ENCODE peak calls at places on chromosomes 6 and 20, in six cellular contexts. O, J, V, L, C and S are unnamed samples.

GRCh38 chr20:49631856-49632418 is 64.0 kb upstream of the PTGIS start:
- DNase-seq in L (no peak), C (no peak), O (no peak), V (no peak), J (no peak), S (no peak)

GRCh38 chr6:114240800-114241199 is 102.0 kb downstream of the HS3ST5 start:
- DNase-seq in V (no peak), O (no peak), J (no peak), L (no peak), C (no peak), S (peak)

GRCh38 chr6:156794546-156794945 is 17.4 kb downstream of the ARID1B start:
- DNase-seq in C (no peak), L (no peak), J (no peak), V (no peak), O (no peak), S (no peak)

GRCh38 chr20:53226788-53227187 is 254.6 kb downstream of the TSHZ2 start:
- DNase-seq in V (no peak), C (no peak), O (no peak), L (no peak), J (no peak), S (no peak)

GRCh38 chr20:10368702-10369041 is 65.3 kb downstream of the MKKS start:
- DNase-seq in V (no peak), O (no peak), L (no peak), C (no peak), J (no peak), S (no peak)

GRCh38 chr6:52115145-52115741 is 27.8 kb upstream of the PKHD1 start:
- DNase-seq in V (no peak), L (no peak), C (no peak), O (no peak), J (no peak), S (no peak)

GRCh38 chr20:1945134-1945618 is 48.7 kb downstream of the PDYN start:
- DNase-seq in O (no peak), J (peak), V (no peak), L (peak), C (peak), S (peak)

GRCh38 chr6:12001004-12001705 is 11.0 kb upstream of the HIVEP1 start:
- DNase-seq in V (no peak), C (no peak), O (no peak), J (peak), L (no peak), S (no peak)

GRCh38 chr6:25248100-25248499 is 31.1 kb upstream of the CARMIL1 start:
- DNase-seq in L (no peak), C (no peak), O (no peak), V (no peak), J (peak), S (peak)

DNA sequence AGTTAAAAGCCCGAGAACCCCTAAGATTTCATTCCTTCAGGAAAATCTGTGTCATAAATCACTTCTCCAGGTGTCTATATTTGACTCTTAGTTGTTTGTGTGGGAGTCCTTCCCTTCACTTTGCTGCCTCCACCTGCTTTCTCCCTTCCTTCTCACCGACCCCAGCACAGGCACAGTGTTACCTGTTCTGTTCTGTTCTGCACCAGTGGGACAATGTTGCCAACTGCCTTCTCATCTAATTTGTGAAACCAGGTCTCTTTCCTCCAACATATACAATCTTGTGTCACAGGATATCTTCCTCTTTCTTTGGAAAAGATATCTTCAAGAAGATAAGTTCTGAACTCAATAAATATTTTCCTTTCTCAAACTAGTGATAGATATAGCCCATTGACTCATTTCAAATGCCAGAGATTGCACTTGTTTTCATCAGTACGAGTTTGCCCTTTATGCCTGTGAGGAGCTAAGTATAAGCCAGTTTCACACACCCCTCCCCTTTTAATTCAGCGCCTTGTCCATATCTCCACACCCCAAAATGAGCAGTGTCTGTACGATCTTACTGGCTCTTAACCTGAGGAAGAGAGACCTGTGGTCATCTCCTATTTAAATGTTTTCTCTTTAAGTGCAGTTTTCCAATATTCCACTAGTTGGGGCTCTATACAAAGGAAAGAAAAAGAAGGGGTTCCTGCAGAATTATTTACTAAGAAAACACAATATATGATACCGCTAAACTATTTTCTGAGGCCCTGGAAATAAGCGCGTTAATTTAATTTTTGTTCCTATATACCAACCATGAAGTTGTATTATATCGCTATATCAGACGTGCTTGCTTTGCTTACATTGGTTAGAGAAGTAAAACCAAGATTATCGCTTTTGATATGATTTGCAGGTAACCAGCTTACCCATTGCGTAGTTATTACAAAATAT is 81.6 kb upstream of the PREP start:
- DNase-seq in J (peak), C (no peak), O (no peak), V (peak), L (no peak), S (peak)
- H3K4me3 ChIP-seq in J (no peak), C (no peak), O (no peak), V (no peak), L (no peak), S (no peak)

GRCh38 chr6:133568970-133569889 is 319.7 kb upstream of the TCF21 start:
- DNase-seq in L (no peak), O (peak), J (peak), C (no peak), V (peak), S (peak)
- H3K4me3 ChIP-seq in L (no peak), O (no peak), J (peak), C (peak), V (peak), S (peak)

GRCh38 chr20:58515240-58516212 is at the start of gene APCDD1L:
- DNase-seq in V (no peak), C (no peak), O (no peak), J (peak), L (no peak), S (peak)
- H3K4me3 ChIP-seq in V (no peak), C (peak), O (no peak), J (peak), L (no peak), S (peak)

DNA sequence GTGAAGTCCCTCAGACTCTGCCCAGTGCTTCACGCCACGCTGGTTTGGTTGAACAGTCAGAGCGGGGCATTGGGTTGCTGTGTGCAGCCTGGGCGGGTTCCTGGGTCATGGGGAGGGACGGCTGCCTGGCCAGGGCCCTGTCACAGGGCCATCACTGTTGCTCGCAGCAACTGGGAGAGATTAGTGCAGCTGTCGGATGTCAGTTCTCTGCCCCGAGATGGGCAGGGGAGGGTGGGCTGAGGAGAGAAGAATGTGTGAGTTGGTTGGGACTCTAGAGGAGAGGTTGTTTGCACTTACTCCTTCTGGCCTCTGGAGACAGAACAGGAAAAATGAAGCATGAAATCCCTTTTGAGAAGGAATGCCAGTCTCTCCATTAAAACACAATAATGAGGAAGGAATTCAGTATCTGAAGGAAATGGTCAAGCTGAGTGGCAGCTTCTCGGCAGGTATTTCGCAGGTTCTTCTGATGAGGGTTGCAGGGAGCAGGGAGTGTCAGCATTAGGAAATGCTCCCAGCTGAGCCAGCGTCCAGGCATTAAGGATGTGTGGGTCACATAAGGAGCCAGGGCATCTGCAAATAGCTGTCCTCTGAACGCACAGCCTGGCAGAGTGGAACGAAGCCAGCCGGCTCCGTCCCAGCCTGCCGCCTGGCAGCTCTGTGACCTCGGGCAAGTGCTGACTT is 95.9 kb downstream of the SSR1 start:
- DNase-seq in C (no peak), O (no peak), V (no peak), J (no peak), L (no peak), S (peak)
- H3K4me3 ChIP-seq in C (no peak), O (no peak), V (no peak), J (no peak), L (no peak), S (no peak)

DNA sequence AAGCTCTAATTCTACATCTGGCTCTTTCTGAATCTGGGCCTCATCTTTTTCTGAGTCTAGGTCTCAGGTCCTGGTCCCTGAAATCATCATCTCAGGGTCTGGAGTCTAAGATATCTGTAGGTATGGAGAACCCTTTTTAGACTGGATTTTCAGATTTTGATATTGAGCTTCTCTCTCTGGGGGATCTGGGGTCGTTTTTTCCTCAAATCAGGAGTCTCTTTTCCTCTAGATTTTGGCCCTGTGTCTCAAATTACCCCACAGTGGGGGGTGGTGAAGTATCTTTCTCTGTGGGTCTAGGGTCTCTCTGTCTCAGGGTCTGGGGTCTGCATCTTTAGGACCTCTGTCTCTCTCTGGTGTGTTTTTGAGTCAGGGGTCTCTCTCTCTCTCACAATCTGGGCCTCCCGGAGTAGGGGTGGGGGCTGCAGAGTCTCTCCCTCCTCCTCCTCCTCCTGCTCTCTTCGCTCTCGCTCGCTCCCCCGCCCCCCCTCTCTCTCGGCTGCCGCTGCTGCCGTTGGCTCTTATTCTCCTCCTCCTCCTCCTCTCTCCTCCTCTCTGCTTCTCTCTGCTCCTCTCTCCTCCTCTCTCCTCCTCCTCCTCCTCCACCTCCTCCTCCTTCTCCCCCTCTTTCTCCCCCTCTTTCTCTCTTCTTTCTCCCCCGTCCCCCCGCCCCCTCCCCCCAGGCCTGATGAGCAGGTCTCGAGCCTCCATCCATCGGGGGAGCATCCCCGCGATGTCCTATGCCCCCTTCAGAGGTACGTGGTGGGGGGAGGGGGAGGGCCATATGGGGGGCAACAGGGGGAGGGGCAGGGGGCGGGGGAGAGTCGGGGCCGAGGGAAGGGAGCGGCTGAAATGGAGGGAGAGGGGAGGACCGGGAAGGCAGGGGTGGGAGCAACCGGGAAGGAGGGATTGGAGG is at the start of gene SYNGAP1:
- DNase-seq in V (peak), L (peak), C (no peak), O (peak), J (peak), S (no peak)
- H3K4me3 ChIP-seq in V (peak), L (no peak), C (peak), O (peak), J (peak), S (peak)

DNA sequence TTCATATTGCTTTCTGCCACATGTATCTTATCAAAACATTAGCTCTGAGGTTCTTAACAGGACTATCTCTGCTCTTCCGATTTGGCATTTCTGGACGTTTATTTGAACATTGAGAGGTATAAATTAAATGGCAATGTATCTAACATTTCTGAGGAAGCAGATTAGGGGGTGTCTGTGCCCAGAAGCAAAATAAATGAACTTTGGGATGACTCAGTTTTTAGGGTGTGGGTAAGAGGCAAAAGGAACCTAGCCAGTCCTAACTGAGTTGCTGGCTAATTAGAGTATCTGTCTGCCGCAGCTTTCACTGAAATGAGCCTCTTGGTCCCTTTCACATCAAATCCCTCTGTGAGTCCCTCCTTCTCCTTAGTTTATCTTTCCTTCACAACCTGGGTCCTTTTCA is 1.1 kb downstream of the RNF144B start:
- DNase-seq in O (no peak), V (no peak), C (no peak), J (peak), L (no peak), S (peak)
- H3K4me3 ChIP-seq in O (peak), V (peak), C (peak), J (peak), L (peak), S (peak)

GRCh38 chr20:3660262-3661059 is 2.7 kb downstream of the GFRA4 start:
- DNase-seq in L (peak), V (peak), C (no peak), O (no peak), J (peak), S (no peak)
- H3K4me3 ChIP-seq in L (no peak), V (no peak), C (peak), O (no peak), J (peak), S (no peak)